ENCODE peak calls at places on chromosome 1, in six cellular contexts. One of them, this sample, is unnamed.

GRCh38 chr1:33032126-33032869 is 4.4 kb downstream of the AK2 start:
- DNase-seq in RCC 7860: no peak
- DNase-seq in osteocyte: no peak
- DNase-seq in A172: no peak
- DNase-seq in stimulated activated CD8-positive, alpha-beta memory T cell treated with anti-CD3 and anti-CD28 coated beads, Interleukin-15, amount 100 ng/mL, for 4 hours: no peak
- DNase-seq in stimulated activated CD4-positive, alpha-beta T cell treated with anti-CD3 and anti-CD28 coated beads, Interleukin-1b, Interleukin-23, amount 100 ng/mL, for 24 hours: no peak
- DNase-seq in this sample: no peak

GRCh38 chr1:243421784-243422183 is 165.9 kb downstream of the SDCCAG8 start:
- DNase-seq in RCC 7860: peak
- DNase-seq in osteocyte: no peak
- DNase-seq in A172: peak
- DNase-seq in stimulated activated CD8-positive, alpha-beta memory T cell treated with anti-CD3 and anti-CD28 coated beads, Interleukin-15, amount 100 ng/mL, for 4 hours: peak
- DNase-seq in stimulated activated CD4-positive, alpha-beta T cell treated with anti-CD3 and anti-CD28 coated beads, Interleukin-1b, Interleukin-23, amount 100 ng/mL, for 24 hours: no peak
- DNase-seq in this sample: no peak

GRCh38 chr1:193183019-193183643 is 3.3 kb downstream of the B3GALT2 start:
- DNase-seq in RCC 7860: peak
- DNase-seq in osteocyte: no peak
- DNase-seq in A172: peak
- DNase-seq in stimulated activated CD8-positive, alpha-beta memory T cell treated with anti-CD3 and anti-CD28 coated beads, Interleukin-15, amount 100 ng/mL, for 4 hours: no peak
- DNase-seq in stimulated activated CD4-positive, alpha-beta T cell treated with anti-CD3 and anti-CD28 coated beads, Interleukin-1b, Interleukin-23, amount 100 ng/mL, for 24 hours: no peak
- DNase-seq in this sample: peak

GRCh38 chr1:207009182-207009850 is 23.2 kb downstream of the C1orf116 start:
- DNase-seq in RCC 7860: no peak
- DNase-seq in osteocyte: no peak
- DNase-seq in A172: no peak
- DNase-seq in stimulated activated CD8-positive, alpha-beta memory T cell treated with anti-CD3 and anti-CD28 coated beads, Interleukin-15, amount 100 ng/mL, for 4 hours: no peak
- DNase-seq in stimulated activated CD4-positive, alpha-beta T cell treated with anti-CD3 and anti-CD28 coated beads, Interleukin-1b, Interleukin-23, amount 100 ng/mL, for 24 hours: no peak
- DNase-seq in this sample: no peak

GRCh38 chr1:230456478-230456877 is 30.3 kb upstream of the PGBD5 start:
- DNase-seq in RCC 7860: no peak
- DNase-seq in osteocyte: no peak
- DNase-seq in A172: no peak
- DNase-seq in stimulated activated CD8-positive, alpha-beta memory T cell treated with anti-CD3 and anti-CD28 coated beads, Interleukin-15, amount 100 ng/mL, for 4 hours: no peak
- DNase-seq in stimulated activated CD4-positive, alpha-beta T cell treated with anti-CD3 and anti-CD28 coated beads, Interleukin-1b, Interleukin-23, amount 100 ng/mL, for 24 hours: no peak
- DNase-seq in this sample: no peak

GRCh38 chr1:67889940-67890567 is 56.8 kb upstream of the GNG12 start:
- DNase-seq in RCC 7860: peak
- DNase-seq in osteocyte: no peak
- DNase-seq in A172: peak
- DNase-seq in stimulated activated CD8-positive, alpha-beta memory T cell treated with anti-CD3 and anti-CD28 coated beads, Interleukin-15, amount 100 ng/mL, for 4 hours: no peak
- DNase-seq in stimulated activated CD4-positive, alpha-beta T cell treated with anti-CD3 and anti-CD28 coated beads, Interleukin-1b, Interleukin-23, amount 100 ng/mL, for 24 hours: no peak
- DNase-seq in this sample: no peak

GRCh38 chr1:217574265-217574949 is 56.5 kb downstream of the GPATCH2 start:
- DNase-seq in RCC 7860: no peak
- DNase-seq in osteocyte: no peak
- DNase-seq in A172: no peak
- DNase-seq in stimulated activated CD8-positive, alpha-beta memory T cell treated with anti-CD3 and anti-CD28 coated beads, Interleukin-15, amount 100 ng/mL, for 4 hours: no peak
- DNase-seq in stimulated activated CD4-positive, alpha-beta T cell treated with anti-CD3 and anti-CD28 coated beads, Interleukin-1b, Interleukin-23, amount 100 ng/mL, for 24 hours: no peak
- DNase-seq in this sample: no peak

GRCh38 chr1:172135076-172135672 is 285.3 kb upstream of the C1orf105 start:
- DNase-seq in RCC 7860: no peak
- DNase-seq in osteocyte: no peak
- DNase-seq in A172: no peak
- DNase-seq in stimulated activated CD8-positive, alpha-beta memory T cell treated with anti-CD3 and anti-CD28 coated beads, Interleukin-15, amount 100 ng/mL, for 4 hours: no peak
- DNase-seq in stimulated activated CD4-positive, alpha-beta T cell treated with anti-CD3 and anti-CD28 coated beads, Interleukin-1b, Interleukin-23, amount 100 ng/mL, for 24 hours: no peak
- DNase-seq in this sample: no peak

GRCh38 chr1:184110253-184111204 is 59.0 kb downstream of the TSEN15 start:
- DNase-seq in RCC 7860: no peak
- DNase-seq in osteocyte: no peak
- DNase-seq in A172: no peak
- DNase-seq in stimulated activated CD8-positive, alpha-beta memory T cell treated with anti-CD3 and anti-CD28 coated beads, Interleukin-15, amount 100 ng/mL, for 4 hours: peak
- DNase-seq in stimulated activated CD4-positive, alpha-beta T cell treated with anti-CD3 and anti-CD28 coated beads, Interleukin-1b, Interleukin-23, amount 100 ng/mL, for 24 hours: no peak
- DNase-seq in this sample: no peak

GRCh38 chr1:103960045-103960444 is 210.3 kb downstream of the AMY1C start:
- DNase-seq in RCC 7860: no peak
- DNase-seq in osteocyte: no peak
- DNase-seq in A172: no peak
- DNase-seq in stimulated activated CD8-positive, alpha-beta memory T cell treated with anti-CD3 and anti-CD28 coated beads, Interleukin-15, amount 100 ng/mL, for 4 hours: no peak
- DNase-seq in stimulated activated CD4-positive, alpha-beta T cell treated with anti-CD3 and anti-CD28 coated beads, Interleukin-1b, Interleukin-23, amount 100 ng/mL, for 24 hours: no peak
- DNase-seq in this sample: no peak

GRCh38 chr1:85578321-85579295 is 2.0 kb upstream of the CCN1 start:
- DNase-seq in RCC 7860: peak
- DNase-seq in osteocyte: no peak
- DNase-seq in A172: peak
- DNase-seq in stimulated activated CD8-positive, alpha-beta memory T cell treated with anti-CD3 and anti-CD28 coated beads, Interleukin-15, amount 100 ng/mL, for 4 hours: no peak
- DNase-seq in stimulated activated CD4-positive, alpha-beta T cell treated with anti-CD3 and anti-CD28 coated beads, Interleukin-1b, Interleukin-23, amount 100 ng/mL, for 24 hours: no peak
- DNase-seq in this sample: no peak

GRCh38 chr1:38243106-38243505 is 196.5 kb upstream of the POU3F1 start:
- DNase-seq in RCC 7860: no peak
- DNase-seq in osteocyte: no peak
- DNase-seq in A172: peak
- DNase-seq in stimulated activated CD8-positive, alpha-beta memory T cell treated with anti-CD3 and anti-CD28 coated beads, Interleukin-15, amount 100 ng/mL, for 4 hours: no peak
- DNase-seq in stimulated activated CD4-positive, alpha-beta T cell treated with anti-CD3 and anti-CD28 coated beads, Interleukin-1b, Interleukin-23, amount 100 ng/mL, for 24 hours: no peak
- DNase-seq in this sample: no peak

GRCh38 chr1:116942344-116942743 is 32.6 kb downstream of the PTGFRN start:
- DNase-seq in RCC 7860: no peak
- DNase-seq in osteocyte: no peak
- DNase-seq in A172: no peak
- DNase-seq in stimulated activated CD8-positive, alpha-beta memory T cell treated with anti-CD3 and anti-CD28 coated beads, Interleukin-15, amount 100 ng/mL, for 4 hours: no peak
- DNase-seq in stimulated activated CD4-positive, alpha-beta T cell treated with anti-CD3 and anti-CD28 coated beads, Interleukin-1b, Interleukin-23, amount 100 ng/mL, for 24 hours: no peak
- DNase-seq in this sample: no peak